ENCODE peak calls at places on chromosome X, in five cellular contexts. V is heart right ventricle; K is mucosa of descending colon; N is breast epithelium; L is naive thymus-derived CD4-positive, alpha-beta T cell. T is an unnamed sample. For H3K9me3, the result is how much of the 10 kb centered on the place peaks cover.

GRCh38 chrX:3951859-3952258 is 238.4 kb upstream of the PRKX start:
- DNase-seq in V (no peak), K (no peak), N (no peak), L (no peak), T (no peak)

GRCh38 chrX:112834016-112834855 is 6.4 kb downstream of the AMOT start:
- DNase-seq in V (no peak), K (no peak), N (no peak), L (no peak), T (no peak)

GRCh38 chrX:23907106-23907495 is 637 bp downstream of the APOO start:
- DNase-seq in V (no peak), K (no peak), N (no peak), L (no peak), T (no peak)

GRCh38 chrX:24732705-24733104 is 39.0 kb downstream of the POLA1 start:
- DNase-seq in V (no peak), K (no peak), N (no peak), L (no peak), T (no peak)

GRCh38 chrX:121322159-121322558 is 274.7 kb downstream of the GLUD2 start:
- DNase-seq in V (no peak), K (no peak), N (no peak), L (no peak), T (no peak)

GRCh38 chrX:40209951-40210617 is 112.3 kb upstream of the BCOR start:
- DNase-seq in V (no peak), K (no peak), N (no peak), L (no peak), T (no peak)

GRCh38 chrX:124085063-124085462 is 123.6 kb downstream of the STAG2 start:
- DNase-seq in V (no peak), K (no peak), N (no peak), L (no peak), T (no peak)

GRCh38 chrX:15142084-15142715 is 127.7 kb downstream of the ASB9 start:
- DNase-seq in V (no peak), K (no peak), N (no peak), L (peak), T (no peak)

GRCh38 chrX:69214463-69214862 is 49.2 kb upstream of the PJA1 start:
- DNase-seq in V (no peak), K (no peak), N (no peak), L (no peak), T (no peak)

GRCh38 chrX:40063555-40063954 is 34.2 kb downstream of the BCOR start:
- DNase-seq in V (no peak), K (no peak), N (no peak), L (no peak), T (no peak)

GRCh38 chrX:1481636-1482529 is 29.2 kb upstream of the ASMTL start:
- DNase-seq in V (peak), K (peak), N (no peak), L (peak), T (peak)

GRCh38 chrX:24241822-24242648 is 71.8 kb downstream of the SUPT20HL2 start:
- DNase-seq in V (no peak), K (no peak), N (no peak), L (peak), T (no peak)

GRCh38 chrX:39877919-39878318 is 219.8 kb downstream of the BCOR start:
- DNase-seq in V (no peak), K (no peak), N (no peak), L (peak), T (no peak)

GRCh38 chrX:15334561-15334960 is 762 bp downstream of the PIGA start:
- DNase-seq in V (no peak), K (no peak), N (no peak), L (peak), T (no peak)

GRCh38 chrX:40130207-40130606 is 32.4 kb upstream of the BCOR start:
- DNase-seq in V (no peak), K (no peak), N (no peak), L (no peak), T (no peak)

GRCh38 chrX:1661922-1662221 is 47.0 kb downstream of the ASMT start:
- DNase-seq in V (no peak), K (no peak), N (no peak), L (no peak), T (no peak)

GRCh38 chrX:23952984-23953907 is 45.4 kb downstream of the CXorf58 start:
- DNase-seq in V (no peak), K (no peak), N (no peak), L (peak), T (no peak)

GRCh38 chrX:73830489-73831414 is 267.8 kb downstream of the CHIC1 start:
- DNase-seq in V (no peak), K (no peak), N (no peak), L (no peak), T (no peak)

GRCh38 chrX:52574416-52575275 is 57.8 kb upstream of the XAGE1B start:
- DNase-seq in V (no peak), K (no peak), N (no peak), L (peak), T (no peak)

GRCh38 chrX:38627683-38628082 is 66.3 kb downstream of the TSPAN7 start:
- DNase-seq in V (no peak), K (no peak), N (no peak), L (peak), T (no peak)

GRCh38 chrX:100980608-100981497 is 11.3 kb downstream of the ARL13A start:
- DNase-seq in V (peak), K (no peak), N (peak), L (no peak), T (peak)

GRCh38 chrX:135591871-135592270 is 71.4 kb downstream of the INTS6L start:
- DNase-seq in V (no peak), K (no peak), N (no peak), L (no peak), T (no peak)

GRCh38 chrX:134761788-134762187 is 103.5 kb upstream of the PLAC1 start:
- DNase-seq in V (no peak), K (no peak), N (no peak), L (no peak), T (no peak)

GRCh38 chrX:22577181-22577580 is 304.5 kb downstream of the CBLL2 start:
- DNase-seq in V (no peak), K (no peak), N (no peak), L (no peak), T (no peak)

GRCh38 chrX:100819534-100819836 is 706 bp upstream of the CSTF2 start:
- DNase-seq in V (no peak), K (peak), N (no peak), L (no peak), T (no peak)

GRCh38 chrX:148268646-148269045 is 231.8 kb upstream of the AFF2 start:
- DNase-seq in V (no peak), K (no peak), N (no peak), L (no peak), T (no peak)

GRCh38 chrX:40176256-40176978 is 78.7 kb upstream of the BCOR start:
- DNase-seq in V (peak), K (peak), N (no peak), L (peak), T (peak)

GRCh38 chrX:24498975-24499374 is 33.9 kb downstream of the PDK3 start:
- DNase-seq in V (no peak), K (no peak), N (no peak), L (peak), T (no peak)

GRCh38 chrX:439236-439635 is 52.5 kb upstream of the PPP2R3B start:
- DNase-seq in V (no peak), K (no peak), N (no peak), L (no peak), T (no peak)

GRCh38 chrX:440636-441035 is 53.9 kb upstream of the PPP2R3B start:
- DNase-seq in V (no peak), K (no peak), N (no peak), L (no peak), T (no peak)

GRCh38 chrX:437636-438390 is 51.1 kb upstream of the PPP2R3B start:
- DNase-seq in V (no peak), K (no peak), N (peak), L (no peak), T (no peak)

GRCh38 chrX:443676-444210 is 57.0 kb upstream of the PPP2R3B start:
- DNase-seq in V (no peak), K (no peak), N (no peak), L (no peak), T (no peak)

DNA sequence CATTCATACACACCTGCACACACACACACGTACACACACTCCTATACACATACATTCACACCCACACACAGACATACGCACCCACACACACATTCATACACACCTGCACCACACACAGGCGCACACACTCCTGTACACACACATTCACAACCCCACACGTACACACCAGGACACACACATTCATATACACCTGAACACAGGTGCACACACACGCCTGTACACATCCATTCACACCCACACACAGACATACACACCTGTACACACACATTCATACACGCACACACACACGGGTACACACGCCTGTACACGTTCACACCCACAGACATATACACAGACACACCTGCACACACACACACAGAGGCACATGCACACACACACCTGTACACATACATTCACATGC is 53.0 kb upstream of the PPP2R3B start:
- DNase-seq in V (no peak), K (no peak), N (no peak), L (no peak), T (no peak)
- H3K9me3 ChIP-seq in V (under half), K (under half), N (under half), L (under half), T (under half)

DNA sequence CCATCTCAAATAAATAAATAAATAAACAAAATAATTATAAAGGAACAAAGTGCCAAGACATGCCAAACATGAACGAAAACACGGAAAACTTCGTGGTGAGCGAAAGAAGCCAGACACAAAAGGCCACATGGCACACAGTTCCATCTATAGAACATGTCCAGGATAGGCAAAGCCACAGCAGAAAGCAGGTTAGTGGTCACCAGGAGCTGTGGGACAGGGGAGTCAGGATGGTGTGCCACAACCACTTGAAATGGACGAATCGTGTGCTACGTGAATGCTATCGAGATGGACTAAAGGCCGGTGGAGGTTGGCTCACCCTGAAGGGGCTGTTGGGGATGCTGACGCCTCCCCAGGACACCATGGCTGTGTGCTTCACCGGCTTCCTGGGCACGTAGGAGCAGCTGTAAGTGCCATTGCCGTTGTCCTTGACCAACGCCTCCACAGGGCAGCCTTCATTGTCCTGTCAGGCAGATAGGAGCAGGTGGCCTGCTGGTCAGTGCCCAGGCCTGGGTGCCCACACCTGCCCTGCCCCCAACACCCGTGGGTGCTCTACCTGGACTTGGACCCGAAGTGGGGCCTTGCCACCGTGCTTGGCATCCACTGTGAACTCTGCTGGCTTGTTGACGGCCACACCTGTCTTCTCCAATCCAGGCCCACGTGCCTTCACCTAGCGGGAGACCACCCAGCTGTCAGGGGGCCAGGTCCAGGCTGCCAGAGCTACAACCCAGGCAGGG is 10.6 kb downstream of the FLNA start:
- DNase-seq in V (no peak), K (no peak), N (no peak), L (no peak), T (no peak)
- H3K9me3 ChIP-seq in V (under half), K (under half), N (under half), L (under half), T (under half)

DNA sequence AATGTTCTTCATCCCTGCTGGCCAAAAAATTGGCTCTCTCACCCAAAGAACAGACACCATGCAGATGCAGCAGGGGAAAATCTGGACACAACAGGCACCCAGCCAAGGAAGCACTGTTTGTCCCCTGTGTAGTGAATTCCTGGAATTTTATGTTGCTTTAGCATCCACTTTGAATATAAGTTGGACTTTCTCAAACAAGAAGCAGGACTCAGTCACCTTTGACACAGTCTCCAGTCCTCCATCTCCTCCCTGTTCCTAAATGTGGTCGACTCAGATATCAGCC is 11.8 kb downstream of the ZNF182 start:
- DNase-seq in V (no peak), K (no peak), N (no peak), L (no peak), T (no peak)
- H3K9me3 ChIP-seq in V (under half), K (under half), N (under half), L (under half), T (under half)

GRCh38 chrX:16476009-16476408 is 173.9 kb upstream of the S100G start:
- DNase-seq in V (no peak), K (no peak), N (no peak), L (no peak), T (no peak)

GRCh38 chrX:16479206-16479869 is 170.6 kb upstream of the S100G start:
- DNase-seq in V (no peak), K (no peak), N (no peak), L (no peak), T (no peak)

GRCh38 chrX:16472345-16472744 is 177.6 kb upstream of the S100G start:
- DNase-seq in V (no peak), K (no peak), N (no peak), L (no peak), T (no peak)

GRCh38 chrX:16474511-16474910 is 175.4 kb upstream of the S100G start:
- DNase-seq in V (no peak), K (no peak), N (no peak), L (no peak), T (no peak)

GRCh38 chrX:16476692-16477091 is 173.3 kb upstream of the S100G start:
- DNase-seq in V (no peak), K (no peak), N (no peak), L (no peak), T (no peak)
- H3K9me3 ChIP-seq in V (under half), K (under half), N (under half), L (under half), T (under half)

GRCh38 chrX:102077426-102077825 is 48.1 kb upstream of the TCEAL2 start:
- DNase-seq in V (no peak), K (no peak), N (no peak), L (no peak), T (no peak)
- H3K9me3 ChIP-seq in V (under half), K (under half), N (under half), L (under half), T (under half)

GRCh38 chrX:66504481-66504880 is 134.4 kb downstream of the EDA2R start:
- DNase-seq in V (no peak), K (no peak), N (no peak), L (no peak), T (no peak)
- H3K9me3 ChIP-seq in V (under half), K (under half), N (under half), L (under half), T (under half)

GRCh38 chrX:10117864-10118377 is 38.9 kb upstream of the CLCN4 start:
- DNase-seq in V (no peak), K (no peak), N (no peak), L (no peak), T (no peak)

GRCh38 chrX:10115082-10115481 is 41.7 kb upstream of the CLCN4 start:
- DNase-seq in V (no peak), K (no peak), N (no peak), L (no peak), T (no peak)

GRCh38 chrX:10118530-10118929 is 38.2 kb upstream of the CLCN4 start:
- DNase-seq in V (no peak), K (no peak), N (no peak), L (no peak), T (no peak)

GRCh38 chrX:10119399-10119990 is 37.3 kb upstream of the CLCN4 start:
- DNase-seq in V (no peak), K (no peak), N (peak), L (peak), T (peak)

DNA sequence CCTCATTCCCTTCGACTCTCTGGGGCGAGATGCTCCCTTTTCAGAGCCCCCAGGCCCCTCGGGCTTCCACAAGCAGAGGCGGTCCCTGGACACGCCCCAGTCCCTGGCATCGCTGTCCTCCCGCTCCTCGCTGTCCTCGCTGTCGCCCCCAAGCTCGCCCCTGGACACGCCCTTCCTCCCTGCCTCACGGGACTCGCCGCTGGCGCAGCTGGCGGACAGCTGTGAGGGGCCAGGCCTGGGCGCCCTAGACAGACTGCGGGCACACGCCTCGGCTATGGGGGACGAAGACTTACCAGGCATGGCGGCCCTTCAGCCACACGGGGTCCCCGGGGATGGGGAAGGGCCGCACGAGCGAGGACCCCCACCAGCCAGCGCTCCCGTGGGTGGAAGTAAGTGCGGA is 39.5 kb upstream of the CLCN4 start:
- DNase-seq in V (no peak), K (no peak), N (no peak), L (no peak), T (no peak)
- H3K9me3 ChIP-seq in V (under half), K (under half), N (under half), L (under half), T (under half)

T was measured in stomach.